ENCODE peak calls at places on chromosomes 7 and 10, in seven cellular contexts. M is left ventricle myocardium inferior; T is pancreas; C is lower lobe of right lung; O is CD8-positive, alpha-beta memory T cell; W is colonic mucosa; Y is IMR-90. G is an unnamed sample. For H3K4me1, the result is how much of the 10 kb centered on the place peaks cover.

GRCh38 chr10:8247191-8247590 is 192.7 kb downstream of the GATA3 start:
- DNase-seq in M (no peak), T (no peak), C (no peak), O (no peak), W (no peak), Y (no peak), G (no peak)

GRCh38 chr7:131544449-131545425 is 11.7 kb downstream of the PODXL start:
- DNase-seq in M (no peak), T (no peak), C (no peak), O (no peak), W (no peak), Y (peak), G (peak)

GRCh38 chr10:131577178-131577555 is 265.6 kb upstream of the TCERG1L start:
- DNase-seq in M (no peak), T (no peak), C (no peak), O (no peak), W (peak), Y (no peak), G (no peak)

GRCh38 chr7:43141091-43141490 is 28.6 kb downstream of the HECW1 start:
- DNase-seq in M (no peak), T (no peak), C (no peak), O (no peak), W (no peak), Y (no peak), G (no peak)

GRCh38 chr10:54368984-54369383 is 432.0 kb downstream of the PCDH15 start:
- DNase-seq in M (no peak), T (no peak), C (no peak), O (no peak), W (no peak), Y (no peak), G (no peak)

GRCh38 chr7:5494683-5495561 is 71.3 kb upstream of the TNRC18 start:
- DNase-seq in M (peak), T (peak), C (peak), O (peak), W (peak), Y (peak), G (peak)

GRCh38 chr10:131142446-131143380 is 168.8 kb downstream of the TCERG1L start:
- DNase-seq in M (no peak), T (no peak), C (no peak), O (no peak), W (no peak), Y (no peak), G (no peak)

GRCh38 chr10:67079126-67079525 is 153.3 kb downstream of the LRRTM3 start:
- DNase-seq in M (peak), T (no peak), C (no peak), O (no peak), W (no peak), Y (no peak), G (no peak)

GRCh38 chr10:91198781-91199180 is 21.7 kb upstream of the PCGF5 start:
- DNase-seq in M (no peak), T (no peak), C (no peak), O (peak), W (no peak), Y (peak), G (no peak)

GRCh38 chr7:106480161-106480579 is 180.8 kb downstream of the CCDC71L start:
- DNase-seq in M (no peak), T (no peak), C (no peak), O (no peak), W (no peak), Y (peak), G (no peak)

GRCh38 chr10:132802694-132803320 is 16.9 kb upstream of the NKX6-2 start:
- DNase-seq in M (no peak), T (no peak), C (no peak), O (no peak), W (no peak), Y (no peak), G (no peak)

GRCh38 chr10:27890971-27891370 is 107.9 kb downstream of the ODAD2 start:
- DNase-seq in M (no peak), T (no peak), C (no peak), O (no peak), W (no peak), Y (no peak), G (no peak)

GRCh38 chr7:117153016-117153415 is 169.8 kb downstream of the WNT2 start:
- DNase-seq in M (no peak), T (no peak), C (no peak), O (no peak), W (no peak), Y (no peak), G (no peak)

GRCh38 chr7:69617364-69617763 is 19.1 kb downstream of the AUTS2 start:
- DNase-seq in M (no peak), T (no peak), C (no peak), O (no peak), W (no peak), Y (no peak), G (no peak)

GRCh38 chr7:92076509-92076908 is 57.8 kb downstream of the CYP51A1 start:
- DNase-seq in M (no peak), T (no peak), C (no peak), O (no peak), W (no peak), Y (no peak), G (no peak)

GRCh38 chr7:66930341-66930740 is 9.3 kb downstream of the TMEM248 start:
- DNase-seq in M (no peak), T (no peak), C (no peak), O (no peak), W (no peak), Y (peak), G (no peak)

GRCh38 chr10:514137-514671 is 175.3 kb downstream of the DIP2C start:
- DNase-seq in M (peak), T (peak), C (peak), O (no peak), W (no peak), Y (no peak), G (no peak)

GRCh38 chr10:124570646-124571045 is 109.0 kb downstream of the LHPP start:
- DNase-seq in M (no peak), T (no peak), C (no peak), O (no peak), W (no peak), Y (no peak), G (no peak)

GRCh38 chr10:48614481-48615383 is 9.9 kb upstream of the ARHGAP22 start:
- DNase-seq in M (no peak), T (no peak), C (no peak), O (no peak), W (peak), Y (peak), G (peak)

GRCh38 chr7:2272031-2272430 is 30.0 kb downstream of the NUDT1 start:
- DNase-seq in M (no peak), T (no peak), C (no peak), O (no peak), W (no peak), Y (no peak), G (no peak)

GRCh38 chr7:149880871-149881301 is 7.1 kb downstream of the ATP6V0E2 start:
- DNase-seq in M (peak), T (no peak), C (peak), O (no peak), W (peak), Y (no peak), G (no peak)

GRCh38 chr7:130901209-130901783 is 167.3 kb upstream of the KLF14 start:
- DNase-seq in M (peak), T (peak), C (peak), O (no peak), W (peak), Y (peak), G (no peak)

GRCh38 chr10:43204943-43205671 is 61.8 kb downstream of the RASGEF1A start:
- DNase-seq in M (no peak), T (peak), C (peak), O (peak), W (peak), Y (peak), G (peak)

GRCh38 chr7:137946015-137946414 is 55.9 kb downstream of the CREB3L2 start:
- DNase-seq in M (no peak), T (no peak), C (no peak), O (no peak), W (no peak), Y (no peak), G (no peak)

GRCh38 chr7:96052860-96053452 is 268.9 kb downstream of the SLC25A13 start:
- DNase-seq in M (no peak), T (no peak), C (no peak), O (no peak), W (no peak), Y (no peak), G (no peak)

GRCh38 chr7:94509264-94509878 is at the start of gene CASD1:
- DNase-seq in M (peak), T (peak), C (peak), O (peak), W (peak), Y (peak), G (peak)

GRCh38 chr10:123717336-123717735 is 51.2 kb downstream of the GPR26 start:
- DNase-seq in M (no peak), T (no peak), C (no peak), O (no peak), W (no peak), Y (no peak), G (no peak)

GRCh38 chr10:79056361-79056735 is 12.4 kb upstream of the ZMIZ1 start:
- DNase-seq in M (peak), T (peak), C (peak), O (no peak), W (peak), Y (no peak), G (no peak)

GRCh38 chr7:140506788-140507464 is 27.6 kb upstream of the MKRN1 start:
- DNase-seq in M (peak), T (no peak), C (no peak), O (no peak), W (no peak), Y (peak), G (no peak)

GRCh38 chr10:100158044-100158805 is 27.6 kb downstream of the ERLIN1 start:
- DNase-seq in M (no peak), T (no peak), C (no peak), O (no peak), W (no peak), Y (no peak), G (no peak)

GRCh38 chr7:135855836-135856235 is 107.2 kb upstream of the FAM180A start:
- DNase-seq in M (no peak), T (no peak), C (no peak), O (no peak), W (no peak), Y (no peak), G (peak)

GRCh38 chr10:12507165-12507870 is 158.0 kb downstream of the CAMK1D start:
- DNase-seq in M (no peak), T (no peak), C (no peak), O (no peak), W (peak), Y (no peak), G (no peak)

GRCh38 chr7:28573751-28574295 is 161.5 kb downstream of the CREB5 start:
- DNase-seq in M (no peak), T (no peak), C (no peak), O (no peak), W (no peak), Y (peak), G (no peak)

GRCh38 chr7:28571405-28571804 is 159.1 kb downstream of the CREB5 start:
- DNase-seq in M (no peak), T (no peak), C (no peak), O (no peak), W (no peak), Y (no peak), G (no peak)

GRCh38 chr7:28570970-28571288 is 158.6 kb downstream of the CREB5 start:
- DNase-seq in M (no peak), T (no peak), C (no peak), O (no peak), W (no peak), Y (peak), G (no peak)

GRCh38 chr7:28573059-28573553 is 160.8 kb downstream of the CREB5 start:
- DNase-seq in M (peak), T (peak), C (no peak), O (no peak), W (peak), Y (peak), G (peak)

GRCh38 chr7:28572321-28573058 is 160.2 kb downstream of the CREB5 start:
- DNase-seq in M (no peak), T (no peak), C (no peak), O (no peak), W (peak), Y (no peak), G (no peak)
- H3K4me1 ChIP-seq in M (under half), T (under half), C (under half), O (under half), W (under half), Y (under half), G (under half)

GRCh38 chr10:116134316-116134715 is 138.7 kb downstream of the GFRA1 start:
- DNase-seq in M (no peak), T (no peak), C (no peak), O (no peak), W (no peak), Y (no peak), G (no peak)

GRCh38 chr10:116130006-116130405 is 143.0 kb downstream of the GFRA1 start:
- DNase-seq in M (no peak), T (no peak), C (no peak), O (no peak), W (no peak), Y (no peak), G (no peak)

GRCh38 chr10:116133641-116134040 is 139.4 kb downstream of the GFRA1 start:
- DNase-seq in M (no peak), T (no peak), C (no peak), O (no peak), W (no peak), Y (no peak), G (no peak)

GRCh38 chr10:116127296-116127695 is 145.7 kb downstream of the GFRA1 start:
- DNase-seq in M (no peak), T (no peak), C (no peak), O (no peak), W (no peak), Y (no peak), G (no peak)

GRCh38 chr10:116132716-116133420 is 140.1 kb downstream of the GFRA1 start:
- DNase-seq in M (no peak), T (no peak), C (no peak), O (no peak), W (no peak), Y (no peak), G (no peak)
- H3K4me1 ChIP-seq in M (under half), T (under half), C (under half), O (under half), W (under half), Y (under half), G (under half)

GRCh38 chr10:96584474-96584873 is 2.3 kb downstream of the TM9SF3 start:
- DNase-seq in M (no peak), T (no peak), C (no peak), O (no peak), W (no peak), Y (no peak), G (no peak)
- H3K4me1 ChIP-seq in M (half or more), T (under half), C (half or more), O (half or more), W (under half), Y (under half), G (half or more)

DNA sequence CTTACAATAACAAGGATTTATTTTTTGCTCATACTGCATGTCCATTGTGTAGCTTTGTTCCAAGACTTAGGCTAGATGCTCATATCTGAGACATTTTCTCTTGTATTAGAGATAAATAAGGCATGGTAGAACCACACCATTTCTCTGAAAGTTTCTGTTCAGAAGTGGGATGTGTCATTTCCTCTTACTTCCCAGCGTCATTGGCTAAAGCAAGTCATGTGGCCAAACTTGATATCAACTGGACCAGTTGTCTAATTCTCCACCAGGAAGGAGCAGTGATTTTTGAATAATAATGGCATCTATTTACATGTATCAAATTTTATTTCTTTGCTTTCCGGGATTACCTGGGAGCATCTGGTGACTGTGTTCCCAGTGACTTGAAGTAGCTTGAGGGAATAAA is 38.3 kb downstream of the AHCYL2 start:
- DNase-seq in M (no peak), T (no peak), C (no peak), O (no peak), W (no peak), Y (no peak), G (no peak)
- H3K4me1 ChIP-seq in M (under half), T (under half), C (under half), O (under half), W (under half), Y (under half), G (under half)